ENCODE peak calls at places on chromosomes 5 and 9, in seven cellular contexts. One of them, this sample, is unnamed.

GRCh38 chr5:14059810-14060209 is 83.3 kb upstream of the TRIO start:
- DNase-seq in KBM-7: no peak
- DNase-seq in AG08395: no peak
- DNase-seq in activated naive CD4-positive, alpha-beta T cell treated with Interleukin-2 at 50 U/mL for 16 hours: no peak
- DNase-seq in psoas muscle: no peak
- DNase-seq in progenitor cell of endocrine pancreas: no peak
- DNase-seq in GDM1: no peak
- DNase-seq in this sample: no peak

GRCh38 chr9:85640425-85640824 is 101.3 kb downstream of the AGTPBP1 start:
- DNase-seq in KBM-7: no peak
- DNase-seq in AG08395: no peak
- DNase-seq in activated naive CD4-positive, alpha-beta T cell treated with Interleukin-2 at 50 U/mL for 16 hours: no peak
- DNase-seq in psoas muscle: no peak
- DNase-seq in progenitor cell of endocrine pancreas: no peak
- DNase-seq in GDM1: no peak
- DNase-seq in this sample: no peak

GRCh38 chr5:110900829-110901228 is 162.0 kb downstream of the SLC25A46 start:
- DNase-seq in KBM-7: no peak
- DNase-seq in AG08395: no peak
- DNase-seq in activated naive CD4-positive, alpha-beta T cell treated with Interleukin-2 at 50 U/mL for 16 hours: no peak
- DNase-seq in psoas muscle: no peak
- DNase-seq in progenitor cell of endocrine pancreas: no peak
- DNase-seq in GDM1: no peak
- DNase-seq in this sample: no peak

GRCh38 chr9:14865206-14865605 is 45.0 kb downstream of the FREM1 start:
- DNase-seq in KBM-7: no peak
- DNase-seq in AG08395: no peak
- DNase-seq in activated naive CD4-positive, alpha-beta T cell treated with Interleukin-2 at 50 U/mL for 16 hours: no peak
- DNase-seq in psoas muscle: no peak
- DNase-seq in progenitor cell of endocrine pancreas: no peak
- DNase-seq in GDM1: no peak
- DNase-seq in this sample: no peak

GRCh38 chr9:91783876-91784672 is 166.0 kb downstream of the ROR2 start:
- DNase-seq in KBM-7: no peak
- DNase-seq in AG08395: no peak
- DNase-seq in activated naive CD4-positive, alpha-beta T cell treated with Interleukin-2 at 50 U/mL for 16 hours: no peak
- DNase-seq in psoas muscle: no peak
- DNase-seq in progenitor cell of endocrine pancreas: no peak
- DNase-seq in GDM1: no peak
- DNase-seq in this sample: no peak

GRCh38 chr9:116450378-116451139 is 236.5 kb upstream of the TRIM32 start:
- DNase-seq in KBM-7: no peak
- DNase-seq in AG08395: no peak
- DNase-seq in activated naive CD4-positive, alpha-beta T cell treated with Interleukin-2 at 50 U/mL for 16 hours: no peak
- DNase-seq in psoas muscle: no peak
- DNase-seq in progenitor cell of endocrine pancreas: no peak
- DNase-seq in GDM1: no peak
- DNase-seq in this sample: no peak

GRCh38 chr9:135907006-135907434 is 326 bp downstream of the CAMSAP1 start:
- DNase-seq in KBM-7: no peak
- DNase-seq in AG08395: peak; percentile 24
- DNase-seq in activated naive CD4-positive, alpha-beta T cell treated with Interleukin-2 at 50 U/mL for 16 hours: no peak
- DNase-seq in psoas muscle: peak; percentile 48
- DNase-seq in progenitor cell of endocrine pancreas: no peak
- DNase-seq in GDM1: no peak
- DNase-seq in this sample: peak; percentile 52

GRCh38 chr5:146561711-146562110 is 45.7 kb upstream of the GPR151 start:
- DNase-seq in KBM-7: no peak
- DNase-seq in AG08395: no peak
- DNase-seq in activated naive CD4-positive, alpha-beta T cell treated with Interleukin-2 at 50 U/mL for 16 hours: no peak
- DNase-seq in psoas muscle: no peak
- DNase-seq in progenitor cell of endocrine pancreas: no peak
- DNase-seq in GDM1: no peak
- DNase-seq in this sample: no peak

GRCh38 chr5:163997965-163998364 is 492.5 kb downstream of the MAT2B start:
- DNase-seq in KBM-7: no peak
- DNase-seq in AG08395: no peak
- DNase-seq in activated naive CD4-positive, alpha-beta T cell treated with Interleukin-2 at 50 U/mL for 16 hours: no peak
- DNase-seq in psoas muscle: no peak
- DNase-seq in progenitor cell of endocrine pancreas: no peak
- DNase-seq in GDM1: no peak
- DNase-seq in this sample: no peak

GRCh38 chr5:64166201-64166959 is 737 bp downstream of the RNF180 start:
- DNase-seq in KBM-7: no peak
- DNase-seq in AG08395: no peak
- DNase-seq in activated naive CD4-positive, alpha-beta T cell treated with Interleukin-2 at 50 U/mL for 16 hours: no peak
- DNase-seq in psoas muscle: no peak
- DNase-seq in progenitor cell of endocrine pancreas: peak; percentile 12
- DNase-seq in GDM1: no peak
- DNase-seq in this sample: peak; percentile 18

GRCh38 chr9:4892501-4893194 is 92.4 kb upstream of the JAK2 start:
- DNase-seq in KBM-7: no peak
- DNase-seq in AG08395: no peak
- DNase-seq in activated naive CD4-positive, alpha-beta T cell treated with Interleukin-2 at 50 U/mL for 16 hours: no peak
- DNase-seq in psoas muscle: no peak
- DNase-seq in progenitor cell of endocrine pancreas: no peak
- DNase-seq in GDM1: no peak
- DNase-seq in this sample: no peak

GRCh38 chr9:127837346-127837745 is 17.1 kb downstream of the ENG start:
- DNase-seq in KBM-7: no peak
- DNase-seq in AG08395: no peak
- DNase-seq in activated naive CD4-positive, alpha-beta T cell treated with Interleukin-2 at 50 U/mL for 16 hours: no peak
- DNase-seq in psoas muscle: no peak
- DNase-seq in progenitor cell of endocrine pancreas: no peak
- DNase-seq in GDM1: no peak
- DNase-seq in this sample: peak; percentile 3

GRCh38 chr5:177472460-177473441 is 683 bp downstream of the DBN1 start:
- DNase-seq in KBM-7: peak; percentile 63
- DNase-seq in AG08395: peak; percentile 47
- DNase-seq in activated naive CD4-positive, alpha-beta T cell treated with Interleukin-2 at 50 U/mL for 16 hours: peak; percentile 57
- DNase-seq in psoas muscle: peak; percentile 50
- DNase-seq in progenitor cell of endocrine pancreas: peak; percentile 69
- DNase-seq in GDM1: peak; percentile 49
- DNase-seq in this sample: peak; percentile 57